ENCODE peak calls at places on chromosomes 6 and 20, in ten cellular contexts. B is Panc1, T is heart right ventricle, J is left lung, R is RWPE2, Z is upper lobe of left lung, D is body of pancreas, G is foreskin keratinocyte, X is PC-3, C is mucosa of descending colon. Q is an unnamed sample. For H3K4me1, the result is how much of the 10 kb centered on the place peaks cover.

GRCh38 chr20:47350181-47350550 is 6.3 kb downstream of the ZMYND8 start:
- ATAC-seq in B (no peak), T (no peak), J (no peak), R (no peak), Z (no peak), D (no peak), G (no peak), X (no peak), C (no peak), Q (no peak)

GRCh38 chr6:108395297-108395696 is 100.4 kb downstream of the AFG1L start:
- ATAC-seq in B (no peak), T (no peak), J (no peak), R (peak), Z (no peak), D (no peak), G (peak), X (no peak), C (no peak), Q (no peak)

GRCh38 chr6:13725570-13725969 is 13.9 kb upstream of the RANBP9 start:
- ATAC-seq in B (no peak), T (no peak), J (peak), R (peak), Z (peak), D (no peak), G (peak), X (peak), C (peak), Q (no peak)

GRCh38 chr20:57638173-57638894 is 18.1 kb upstream of the ZBP1 start:
- ATAC-seq in B (no peak), T (no peak), J (peak), R (peak), Z (peak), D (peak), G (no peak), X (peak), C (peak), Q (no peak)

GRCh38 chr6:11307226-11307625 is 74.8 kb upstream of the NEDD9 start:
- ATAC-seq in B (no peak), T (no peak), J (no peak), R (no peak), Z (no peak), D (no peak), G (peak), X (no peak), C (no peak), Q (no peak)

GRCh38 chr6:54987906-54988305 is 141.3 kb downstream of the FAM83B start:
- ATAC-seq in B (no peak), T (no peak), J (no peak), R (no peak), Z (no peak), D (no peak), G (no peak), X (peak), C (peak), Q (no peak)

GRCh38 chr6:106527979-106528378 is 101.3 kb downstream of the RTN4IP1 start:
- ATAC-seq in B (peak), T (no peak), J (peak), R (peak), Z (no peak), D (no peak), G (peak), X (peak), C (no peak), Q (no peak)

GRCh38 chr6:148591656-148592055 is 155.2 kb upstream of the UST start:
- ATAC-seq in B (no peak), T (no peak), J (no peak), R (no peak), Z (no peak), D (no peak), G (no peak), X (no peak), C (no peak), Q (no peak)

GRCh38 chr6:11356404-11357155 is 124.1 kb upstream of the NEDD9 start:
- ATAC-seq in B (no peak), T (peak), J (peak), R (no peak), Z (no peak), D (peak), G (no peak), X (no peak), C (peak), Q (peak)

GRCh38 chr6:161901740-161902426 is 628.0 kb upstream of the AGPAT4 start:
- ATAC-seq in B (no peak), T (no peak), J (no peak), R (no peak), Z (no peak), D (no peak), G (no peak), X (no peak), C (no peak), Q (no peak)

GRCh38 chr6:31246051-31246495 is 25.8 kb downstream of the HLA-C start:
- ATAC-seq in B (peak), T (no peak), J (peak), R (peak), Z (no peak), D (peak), G (peak), X (peak), C (peak), Q (no peak)

GRCh38 chr6:42013134-42013516 is 37.2 kb upstream of the TAF8 start:
- ATAC-seq in B (no peak), T (no peak), J (no peak), R (no peak), Z (no peak), D (no peak), G (no peak), X (no peak), C (no peak), Q (no peak)

GRCh38 chr6:13373488-13373886 is 45.1 kb upstream of the TBC1D7 start:
- ATAC-seq in B (no peak), T (no peak), J (peak), R (no peak), Z (no peak), D (no peak), G (no peak), X (no peak), C (no peak), Q (no peak)

GRCh38 chr6:39420300-39421265 is 98.1 kb upstream of the KCNK16 start:
- ATAC-seq in B (no peak), T (peak), J (no peak), R (no peak), Z (no peak), D (peak), G (no peak), X (no peak), C (peak), Q (peak)

GRCh38 chr6:84877515-84878210 is 113.3 kb upstream of the TBX18 start:
- ATAC-seq in B (no peak), T (no peak), J (no peak), R (no peak), Z (no peak), D (no peak), G (no peak), X (no peak), C (no peak), Q (no peak)

GRCh38 chr6:65259982-65260381 is 447.0 kb downstream of the EYS start:
- ATAC-seq in B (no peak), T (no peak), J (no peak), R (no peak), Z (no peak), D (no peak), G (no peak), X (no peak), C (no peak), Q (no peak)

GRCh38 chr6:4853782-4854511 is 77.7 kb downstream of the CDYL start:
- ATAC-seq in B (peak), T (no peak), J (peak), R (no peak), Z (no peak), D (no peak), G (peak), X (peak), C (peak), Q (no peak)

GRCh38 chr20:45096781-45097180 is 4.1 kb downstream of the KCNS1 start:
- ATAC-seq in B (no peak), T (no peak), J (no peak), R (peak), Z (no peak), D (no peak), G (peak), X (no peak), C (no peak), Q (no peak)

GRCh38 chr6:1903780-1904493 is 294.2 kb downstream of the FOXC1 start:
- ATAC-seq in B (no peak), T (no peak), J (no peak), R (no peak), Z (no peak), D (peak), G (no peak), X (no peak), C (no peak), Q (no peak)

GRCh38 chr6:139427199-139427598 is 52.8 kb upstream of the CITED2 start:
- ATAC-seq in B (no peak), T (no peak), J (no peak), R (no peak), Z (no peak), D (no peak), G (no peak), X (no peak), C (no peak), Q (no peak)

GRCh38 chr20:8581451-8582183 is 449.6 kb downstream of the PLCB1 start:
- ATAC-seq in B (no peak), T (no peak), J (no peak), R (no peak), Z (no peak), D (no peak), G (no peak), X (no peak), C (no peak), Q (no peak)

GRCh38 chr6:52647199-52647598 is 23.7 kb upstream of the TMEM14A start:
- ATAC-seq in B (no peak), T (no peak), J (no peak), R (peak), Z (no peak), D (no peak), G (peak), X (no peak), C (no peak), Q (no peak)

GRCh38 chr6:21992178-21992967 is 304.5 kb downstream of the PRL start:
- ATAC-seq in B (no peak), T (no peak), J (peak), R (peak), Z (no peak), D (no peak), G (peak), X (peak), C (peak), Q (no peak)

GRCh38 chr6:113630738-113631535 is 226.2 kb upstream of the MARCKS start:
- ATAC-seq in B (peak), T (no peak), J (peak), R (no peak), Z (peak), D (peak), G (no peak), X (no peak), C (peak), Q (peak)

GRCh38 chr6:144857086-144857485 is 572.0 kb downstream of the UTRN start:
- ATAC-seq in B (no peak), T (no peak), J (no peak), R (no peak), Z (no peak), D (no peak), G (no peak), X (no peak), C (no peak), Q (no peak)

GRCh38 chr6:14016930-14017625 is 92.3 kb downstream of the RNF182 start:
- ATAC-seq in B (peak), T (no peak), J (peak), R (no peak), Z (no peak), D (peak), G (no peak), X (peak), C (no peak), Q (peak)

GRCh38 chr20:10634683-10635411 is 39.0 kb downstream of the JAG1 start:
- ATAC-seq in B (no peak), T (no peak), J (peak), R (peak), Z (no peak), D (no peak), G (peak), X (peak), C (peak), Q (no peak)

DNA sequence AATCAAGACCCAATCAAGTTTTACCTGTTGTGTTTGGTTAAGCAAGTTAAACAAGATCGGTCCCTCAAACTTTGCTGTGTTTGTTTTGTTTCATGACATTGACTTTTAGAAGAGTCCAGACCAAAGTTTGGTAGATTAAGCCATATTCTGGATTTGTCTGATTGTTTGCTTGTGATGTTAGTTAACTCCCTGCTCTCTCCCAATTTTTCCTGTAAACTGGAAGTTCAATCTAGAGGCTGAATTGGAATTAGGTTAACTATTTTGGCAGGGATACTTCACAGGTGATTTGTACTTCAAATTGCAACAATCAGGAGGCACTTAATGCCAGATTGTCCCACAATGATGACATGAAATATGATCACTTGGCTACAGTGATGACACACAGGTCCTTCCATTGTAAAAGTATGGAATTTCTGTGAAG is 13.6 kb upstream of the SH3BGRL2 start:
- ATAC-seq in B (no peak), T (no peak), J (no peak), R (no peak), Z (no peak), D (no peak), G (no peak), X (no peak), C (no peak), Q (no peak)
- H3K4me1 ChIP-seq in B (under half), T (under half), J (under half), R (under half), Z (under half), D (under half), G (under half), X (under half), C (under half), Q (under half)

GRCh38 chr20:37363221-37364012 is 17.5 kb downstream of the SRC start:
- ATAC-seq in B (no peak), T (no peak), J (no peak), R (no peak), Z (no peak), D (no peak), G (no peak), X (no peak), C (no peak), Q (no peak)

GRCh38 chr20:37365760-37366638 is 20.1 kb downstream of the SRC start:
- ATAC-seq in B (no peak), T (no peak), J (peak), R (no peak), Z (no peak), D (no peak), G (no peak), X (no peak), C (peak), Q (no peak)

GRCh38 chr20:37362821-37363220 is 16.9 kb downstream of the SRC start:
- ATAC-seq in B (no peak), T (no peak), J (no peak), R (no peak), Z (no peak), D (no peak), G (no peak), X (no peak), C (no peak), Q (no peak)

GRCh38 chr20:37364927-37365272 is 19.0 kb downstream of the SRC start:
- ATAC-seq in B (no peak), T (no peak), J (no peak), R (peak), Z (no peak), D (no peak), G (no peak), X (peak), C (no peak), Q (no peak)

GRCh38 chr20:37364013-37364926 is 18.3 kb downstream of the SRC start:
- ATAC-seq in B (no peak), T (no peak), J (no peak), R (no peak), Z (no peak), D (no peak), G (no peak), X (no peak), C (no peak), Q (no peak)
- H3K4me1 ChIP-seq in B (under half), T (under half), J (under half), R (under half), Z (under half), D (under half), G (under half), X (under half), C (under half), Q (under half)

DNA sequence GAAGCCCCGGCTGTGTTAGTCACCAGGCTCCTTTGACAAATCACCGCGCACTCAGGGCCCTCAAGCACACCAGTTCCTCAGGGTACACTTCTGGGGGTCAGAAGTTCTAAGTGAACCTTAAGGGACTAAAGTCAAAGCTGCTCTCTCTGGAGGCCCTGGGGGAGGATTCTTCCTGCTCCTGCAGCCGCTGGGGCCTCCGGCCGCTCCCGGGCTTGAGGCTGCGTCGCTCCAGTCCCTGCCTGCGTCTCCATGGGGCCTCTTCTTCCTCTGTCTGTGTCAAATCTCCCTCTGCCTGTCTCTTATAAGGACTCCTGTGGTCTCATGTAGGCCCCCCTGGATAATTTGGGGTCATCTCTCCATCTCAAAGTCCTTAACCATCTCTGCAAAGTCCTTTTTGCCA is 18.1 kb upstream of the GATA5 start:
- ATAC-seq in B (no peak), T (no peak), J (no peak), R (no peak), Z (no peak), D (no peak), G (no peak), X (no peak), C (no peak), Q (no peak)
- H3K4me1 ChIP-seq in B (half or more), T (under half), J (under half), R (under half), Z (under half), D (under half), G (under half), X (under half), C (under half), Q (under half)

GRCh38 chr6:158033077-158033750 is 51.6 kb downstream of the SYNJ2 start:
- ATAC-seq in B (no peak), T (no peak), J (no peak), R (no peak), Z (no peak), D (no peak), G (no peak), X (no peak), C (no peak), Q (no peak)

GRCh38 chr6:158032354-158032733 is 50.7 kb downstream of the SYNJ2 start:
- ATAC-seq in B (no peak), T (peak), J (no peak), R (no peak), Z (no peak), D (no peak), G (no peak), X (no peak), C (no peak), Q (no peak)

GRCh38 chr6:158031445-158032353 is 50.0 kb downstream of the SYNJ2 start:
- ATAC-seq in B (peak), T (peak), J (peak), R (peak), Z (peak), D (peak), G (no peak), X (peak), C (peak), Q (peak)

GRCh38 chr6:158036261-158036660 is 54.6 kb downstream of the SYNJ2 start:
- ATAC-seq in B (no peak), T (no peak), J (no peak), R (no peak), Z (no peak), D (no peak), G (no peak), X (no peak), C (no peak), Q (no peak)

GRCh38 chr6:158033751-158034702 is 52.4 kb downstream of the SYNJ2 start:
- ATAC-seq in B (no peak), T (no peak), J (peak), R (no peak), Z (no peak), D (peak), G (no peak), X (no peak), C (peak), Q (no peak)
- H3K4me1 ChIP-seq in B (under half), T (under half), J (under half), R (under half), Z (under half), D (under half), G (under half), X (under half), C (under half), Q (under half)

GRCh38 chr6:16727996-16728395 is 33.3 kb downstream of the ATXN1 start:
- ATAC-seq in B (peak), T (no peak), J (peak), R (no peak), Z (peak), D (no peak), G (no peak), X (no peak), C (peak), Q (peak)
- H3K4me1 ChIP-seq in B (half or more), T (under half), J (half or more), R (half or more), Z (half or more), D (under half), G (under half), X (half or more), C (under half), Q (under half)

GRCh38 chr20:49862607-49863200 is 50.1 kb downstream of the SLC9A8 start:
- ATAC-seq in B (no peak), T (no peak), J (no peak), R (no peak), Z (no peak), D (no peak), G (no peak), X (no peak), C (no peak), Q (no peak)

GRCh38 chr20:49863666-49864065 is 51.0 kb downstream of the SLC9A8 start:
- ATAC-seq in B (no peak), T (no peak), J (no peak), R (no peak), Z (no peak), D (no peak), G (no peak), X (no peak), C (no peak), Q (no peak)

GRCh38 chr20:49867453-49868215 is 47.7 kb downstream of the SPATA2 start:
- ATAC-seq in B (no peak), T (no peak), J (no peak), R (no peak), Z (no peak), D (no peak), G (no peak), X (no peak), C (no peak), Q (no peak)

GRCh38 chr20:49866051-49866450 is 49.3 kb downstream of the SPATA2 start:
- ATAC-seq in B (no peak), T (no peak), J (no peak), R (no peak), Z (no peak), D (no peak), G (no peak), X (no peak), C (no peak), Q (no peak)

GRCh38 chr20:49865559-49865958 is 49.8 kb downstream of the SPATA2 start:
- ATAC-seq in B (peak), T (peak), J (no peak), R (no peak), Z (no peak), D (no peak), G (no peak), X (no peak), C (no peak), Q (no peak)
- H3K4me1 ChIP-seq in B (under half), T (under half), J (under half), R (under half), Z (under half), D (under half), G (under half), X (under half), C (under half), Q (under half)

GRCh38 chr6:159972506-159973268 is 3.8 kb downstream of the IGF2R start:
- ATAC-seq in B (no peak), T (no peak), J (no peak), R (no peak), Z (no peak), D (no peak), G (no peak), X (no peak), C (no peak), Q (no peak)
- H3K4me1 ChIP-seq in B (half or more), T (half or more), J (half or more), R (under half), Z (half or more), D (half or more), G (under half), X (under half), C (under half), Q (half or more)

GRCh38 chr6:137872071-137872470 is 5.0 kb downstream of the TNFAIP3 start:
- ATAC-seq in B (no peak), T (no peak), J (no peak), R (no peak), Z (no peak), D (no peak), G (no peak), X (peak), C (no peak), Q (no peak)
- H3K4me1 ChIP-seq in B (under half), T (under half), J (half or more), R (under half), Z (half or more), D (half or more), G (under half), X (under half), C (under half), Q (under half)

GRCh38 chr20:59837623-59838394 is 95.6 kb downstream of the SYCP2 start:
- ATAC-seq in B (no peak), T (no peak), J (peak), R (peak), Z (no peak), D (no peak), G (no peak), X (no peak), C (peak), Q (no peak)

GRCh38 chr20:59835448-59836395 is 97.7 kb downstream of the SYCP2 start:
- ATAC-seq in B (no peak), T (peak), J (peak), R (peak), Z (peak), D (peak), G (peak), X (peak), C (peak), Q (peak)

GRCh38 chr20:59832406-59833156 is 100.9 kb downstream of the SYCP2 start:
- ATAC-seq in B (no peak), T (no peak), J (no peak), R (no peak), Z (no peak), D (no peak), G (no peak), X (no peak), C (no peak), Q (no peak)

GRCh38 chr20:59836768-59837167 is 96.7 kb downstream of the SYCP2 start:
- ATAC-seq in B (no peak), T (no peak), J (peak), R (peak), Z (no peak), D (no peak), G (peak), X (peak), C (peak), Q (no peak)

GRCh38 chr20:59835057-59835447 is 98.4 kb downstream of the SYCP2 start:
- ATAC-seq in B (no peak), T (no peak), J (no peak), R (no peak), Z (no peak), D (no peak), G (no peak), X (no peak), C (no peak), Q (no peak)
- H3K4me1 ChIP-seq in B (under half), T (under half), J (under half), R (half or more), Z (under half), D (under half), G (under half), X (half or more), C (under half), Q (under half)